ENCODE peak calls at places on chromosomes 12 and 14, in six cellular contexts. C is AG09319, S is cardiac muscle cell, A is upper lobe of right lung, J is lung, T is psoas muscle. K is an unnamed sample.
A peak's percentile ranks its signal among the peaks of the same experiment; 100 is the strongest.

GRCh38 chr12:59075141-59075540 is 154.8 kb upstream of the LRIG3 start:
- DNase-seq in C (no peak), S (peak; percentile 57), A (no peak), J (no peak), T (no peak), K (no peak)

GRCh38 chr12:68507657-68508056 is 103.0 kb upstream of the RAP1B start:
- DNase-seq in C (no peak), S (no peak), A (no peak), J (no peak), T (no peak), K (no peak)

GRCh38 chr12:12349711-12350665 is at the start of gene MANSC1:
- DNase-seq in C (no peak), S (peak; percentile 43), A (peak; percentile 88), J (peak; percentile 70), T (peak; percentile 75), K (no peak)

GRCh38 chr12:44331269-44331668 is 495.4 kb downstream of the TMEM117 start:
- DNase-seq in C (no peak), S (no peak), A (no peak), J (no peak), T (no peak), K (no peak)

GRCh38 chr14:79011091-79011919 is 841.1 kb downstream of the NRXN3 start:
- DNase-seq in C (peak; percentile 0), S (peak; percentile 56), A (no peak), J (no peak), T (no peak), K (peak; percentile 45)

GRCh38 chr12:71139153-71139735 is 18.6 kb downstream of the TSPAN8 start:
- DNase-seq in C (no peak), S (no peak), A (no peak), J (no peak), T (no peak), K (no peak)

GRCh38 chr14:105534586-105534985 is 8.2 kb downstream of the TMEM121 start:
- DNase-seq in C (no peak), S (no peak), A (peak; percentile 51), J (no peak), T (peak; percentile 28), K (no peak)

GRCh38 chr12:22180699-22181098 is 134.7 kb downstream of the CMAS start:
- DNase-seq in C (no peak), S (no peak), A (no peak), J (no peak), T (no peak), K (no peak)

GRCh38 chr12:21527451-21528180 is 1.5 kb downstream of the SPX start:
- DNase-seq in C (no peak), S (peak; percentile 58), A (peak; percentile 77), J (peak; percentile 38), T (peak; percentile 83), K (peak; percentile 69)

GRCh38 chr14:71645656-71646055 is 286.6 kb upstream of the RGS6 start:
- DNase-seq in C (no peak), S (peak; percentile 70), A (no peak), J (no peak), T (no peak), K (peak; percentile 52)

GRCh38 chr14:54252072-54252730 is 144.6 kb upstream of the CDKN3 start:
- DNase-seq in C (peak; percentile 8), S (peak; percentile 76), A (no peak), J (peak; percentile 42), T (no peak), K (peak; percentile 63)

GRCh38 chr12:107515446-107515958 is 170.1 kb upstream of the PWP1 start:
- DNase-seq in C (peak; percentile 39), S (peak; percentile 67), A (no peak), J (peak; percentile 57), T (peak; percentile 75), K (peak; percentile 98)

GRCh38 chr12:45305904-45306303 is 90.0 kb downstream of the ANO6 start:
- DNase-seq in C (no peak), S (no peak), A (no peak), J (no peak), T (no peak), K (no peak)

GRCh38 chr14:30525833-30526232 is 33.1 kb upstream of the G2E3 start:
- DNase-seq in C (peak; percentile 34), S (peak; percentile 15), A (no peak), J (no peak), T (no peak), K (peak; percentile 49)

GRCh38 chr12:60072911-60073310 is 477.1 kb downstream of the SLC16A7 start:
- DNase-seq in C (no peak), S (peak; percentile 0), A (no peak), J (no peak), T (no peak), K (no peak)

GRCh38 chr12:124656214-124656516 is 88.8 kb upstream of the NCOR2 start:
- DNase-seq in C (no peak), S (no peak), A (no peak), J (no peak), T (no peak), K (no peak)
- TF ChIP-seq CTCF in C (no peak), S (no peak), A (no peak), J (no peak), T (no peak), K (no peak)

DNA sequence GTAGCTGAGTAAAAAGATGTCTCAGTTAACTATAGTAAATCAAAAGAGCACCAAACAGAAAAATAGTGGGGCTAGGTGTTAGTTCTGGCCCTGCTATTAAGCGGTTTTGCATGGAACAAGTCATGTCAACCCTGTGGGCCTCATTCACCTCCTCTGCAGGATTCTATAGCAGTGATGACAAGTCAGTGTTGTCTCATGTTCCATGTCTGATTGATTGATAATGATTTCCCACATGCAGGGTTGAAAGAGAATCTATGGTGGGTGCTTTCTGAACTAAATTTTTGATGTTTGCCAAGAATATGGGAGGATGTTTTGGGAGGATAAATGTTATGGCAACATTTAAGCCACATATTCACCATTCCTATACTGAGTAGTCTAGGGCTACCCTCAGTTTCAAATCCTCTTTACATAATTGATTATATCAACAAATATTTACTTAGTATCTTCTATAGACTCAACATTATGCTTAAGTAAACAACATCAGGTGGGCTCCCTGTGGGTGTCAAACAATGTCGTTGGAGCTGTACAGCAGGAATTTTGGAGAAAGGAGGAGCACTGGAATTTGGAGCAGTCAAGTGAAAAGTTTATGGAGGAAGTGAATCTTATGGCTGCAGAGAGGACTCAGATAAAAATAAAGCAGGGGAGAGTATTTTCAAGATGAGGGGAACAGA is 48.6 kb downstream of the IRAK3 start:
- DNase-seq in C (no peak), S (no peak), A (no peak), J (no peak), T (no peak), K (no peak)
- TF ChIP-seq CTCF in C (no peak), S (no peak), A (no peak), J (no peak), T (no peak), K (no peak)

GRCh38 chr14:99272669-99273024 is 650 bp upstream of the BCL11B start:
- DNase-seq in C (no peak), S (no peak), A (no peak), J (no peak), T (no peak), K (peak; percentile 43)

GRCh38 chr14:99273025-99273723 is 1.2 kb upstream of the BCL11B start:
- DNase-seq in C (no peak), S (peak; percentile 19), A (no peak), J (no peak), T (no peak), K (peak; percentile 51)

GRCh38 chr14:99270491-99271287 is 1.3 kb downstream of the BCL11B start:
- DNase-seq in C (no peak), S (no peak), A (no peak), J (no peak), T (no peak), K (no peak)

GRCh38 chr14:99271288-99271941 is 582 bp downstream of the BCL11B start:
- DNase-seq in C (no peak), S (no peak), A (no peak), J (no peak), T (no peak), K (no peak)

GRCh38 chr14:99271951-99272668 is at the start of gene BCL11B:
- DNase-seq in C (peak; percentile 19), S (peak; percentile 89), A (no peak), J (peak; percentile 57), T (peak; percentile 66), K (peak; percentile 86)
- TF ChIP-seq CTCF in C (peak; percentile 40), S (peak; percentile 50), A (peak; percentile 29), J (peak; percentile 20), T (peak; percentile 18), K (peak; percentile 50)

GRCh38 chr12:114313910-114314309 is 92.0 kb downstream of the TBX5 start:
- DNase-seq in C (no peak), S (no peak), A (no peak), J (no peak), T (no peak), K (no peak)
- TF ChIP-seq CTCF in C (no peak), S (no peak), A (no peak), J (no peak), T (no peak), K (no peak)

GRCh38 chr14:96136361-96136760 is 68.3 kb upstream of the BDKRB2 start:
- DNase-seq in C (peak; percentile 73), S (peak; percentile 84), A (no peak), J (no peak), T (no peak), K (peak; percentile 58)

GRCh38 chr14:96139879-96140278 is 64.8 kb upstream of the BDKRB2 start:
- DNase-seq in C (no peak), S (no peak), A (no peak), J (no peak), T (no peak), K (no peak)

GRCh38 chr14:96140964-96141363 is 63.7 kb upstream of the BDKRB2 start:
- DNase-seq in C (no peak), S (no peak), A (no peak), J (no peak), T (no peak), K (no peak)

GRCh38 chr14:96139169-96139568 is 65.5 kb upstream of the BDKRB2 start:
- DNase-seq in C (no peak), S (no peak), A (no peak), J (no peak), T (no peak), K (no peak)

GRCh38 chr14:96138241-96138640 is 66.4 kb upstream of the BDKRB2 start:
- DNase-seq in C (no peak), S (no peak), A (no peak), J (no peak), T (no peak), K (no peak)
- TF ChIP-seq CTCF in C (no peak), S (no peak), A (no peak), J (no peak), T (no peak), K (no peak)